ENCODE peak calls at places on chromosomes 5 and 9, in five cellular contexts. One of them, this sample, is unnamed. For H3K4me1 and H3K36me3, the result is how much of the 10 kb centered on the place peaks cover.

GRCh38 chr9:109894921-109895758 is 115.1 kb downstream of the PALM2AKAP2 start:
- DNase-seq in hepatocyte: no peak
- DNase-seq in neural progenitor cell: no peak
- DNase-seq in PC-3: peak
- DNase-seq in SK-N-SH: no peak
- DNase-seq in this sample: peak

GRCh38 chr5:74361406-74362358 is 278.8 kb downstream of the ENC1 start:
- DNase-seq in SK-N-SH: no peak
- DNase-seq in PC-3: peak
- DNase-seq in hepatocyte: peak
- DNase-seq in neural progenitor cell: no peak
- DNase-seq in this sample: no peak

GRCh38 chr5:143197260-143197656 is 206.2 kb downstream of the NR3C1 start:
- DNase-seq in PC-3: no peak
- DNase-seq in SK-N-SH: no peak
- DNase-seq in neural progenitor cell: no peak
- DNase-seq in hepatocyte: no peak
- DNase-seq in this sample: peak

GRCh38 chr5:113263545-113263944 is 171.2 kb downstream of the TSSK1B start:
- DNase-seq in SK-N-SH: no peak
- DNase-seq in PC-3: no peak
- DNase-seq in hepatocyte: no peak
- DNase-seq in neural progenitor cell: no peak
- DNase-seq in this sample: no peak

GRCh38 chr9:32738501-32739172 is 44.7 kb upstream of the TMEM215 start:
- DNase-seq in PC-3: peak
- DNase-seq in SK-N-SH: no peak
- DNase-seq in neural progenitor cell: no peak
- DNase-seq in hepatocyte: no peak
- DNase-seq in this sample: peak

GRCh38 chr9:91298304-91298703 is 63.4 kb downstream of the AUH start:
- DNase-seq in SK-N-SH: no peak
- DNase-seq in hepatocyte: no peak
- DNase-seq in PC-3: no peak
- DNase-seq in neural progenitor cell: no peak
- DNase-seq in this sample: peak

GRCh38 chr5:151098185-151098813 is 17.5 kb upstream of the TNIP1 start:
- DNase-seq in neural progenitor cell: no peak
- DNase-seq in SK-N-SH: no peak
- DNase-seq in PC-3: no peak
- DNase-seq in hepatocyte: no peak
- DNase-seq in this sample: no peak

GRCh38 chr9:106963684-106964083 is 100.7 kb downstream of the ZNF462 start:
- DNase-seq in hepatocyte: no peak
- DNase-seq in SK-N-SH: no peak
- DNase-seq in neural progenitor cell: no peak
- DNase-seq in PC-3: no peak
- DNase-seq in this sample: no peak

GRCh38 chr9:30197954-30198353 is 2186.5 kb upstream of the ACO1 start:
- DNase-seq in SK-N-SH: no peak
- DNase-seq in hepatocyte: peak
- DNase-seq in PC-3: peak
- DNase-seq in neural progenitor cell: peak
- DNase-seq in this sample: no peak

GRCh38 chr5:154273028-154273617 is 82.6 kb downstream of the GALNT10 start:
- DNase-seq in hepatocyte: peak
- DNase-seq in neural progenitor cell: no peak
- DNase-seq in PC-3: no peak
- DNase-seq in SK-N-SH: no peak
- DNase-seq in this sample: no peak

GRCh38 chr5:65127181-65127901 is 354.4 kb downstream of the ADAMTS6 start:
- DNase-seq in SK-N-SH: no peak
- DNase-seq in PC-3: no peak
- DNase-seq in hepatocyte: no peak
- DNase-seq in neural progenitor cell: no peak
- DNase-seq in this sample: peak

GRCh38 chr5:141517321-141517720 is 28.4 kb downstream of the PCDHGC5 start:
- DNase-seq in hepatocyte: no peak
- DNase-seq in PC-3: no peak
- DNase-seq in SK-N-SH: no peak
- DNase-seq in neural progenitor cell: no peak
- DNase-seq in this sample: no peak
- H3K4me1 ChIP-seq in hepatocyte: under half
- H3K4me1 ChIP-seq in PC-3: under half
- H3K4me1 ChIP-seq in SK-N-SH: half or more
- H3K4me1 ChIP-seq in neural progenitor cell: under half
- H3K4me1 ChIP-seq in this sample: half or more

GRCh38 chr9:124537926-124538325 is 30.7 kb upstream of the NR5A1 start:
- DNase-seq in SK-N-SH: no peak
- DNase-seq in neural progenitor cell: no peak
- DNase-seq in hepatocyte: no peak
- DNase-seq in PC-3: no peak
- DNase-seq in this sample: no peak
- H3K36me3 ChIP-seq in SK-N-SH: under half
- H3K36me3 ChIP-seq in neural progenitor cell: under half
- H3K36me3 ChIP-seq in hepatocyte: under half
- H3K36me3 ChIP-seq in PC-3: under half
- H3K36me3 ChIP-seq in this sample: under half

GRCh38 chr9:93501406-93501805 is 48.0 kb upstream of the FAM120AOS start:
- DNase-seq in PC-3: no peak
- DNase-seq in neural progenitor cell: no peak
- DNase-seq in SK-N-SH: no peak
- DNase-seq in hepatocyte: no peak
- DNase-seq in this sample: peak
- TF ChIP-seq EZH2phosphoT487 in PC-3: no peak
- TF ChIP-seq EZH2phosphoT487 in neural progenitor cell: no peak
- TF ChIP-seq EZH2phosphoT487 in SK-N-SH: no peak
- TF ChIP-seq EZH2phosphoT487 in hepatocyte: no peak
- TF ChIP-seq EZH2phosphoT487 in this sample: no peak

GRCh38 chr5:10456583-10457562 is 15.2 kb downstream of the ROPN1L start:
- DNase-seq in SK-N-SH: no peak
- DNase-seq in neural progenitor cell: no peak
- DNase-seq in hepatocyte: no peak
- DNase-seq in PC-3: peak
- DNase-seq in this sample: peak
- H3K4me1 ChIP-seq in SK-N-SH: under half
- H3K4me1 ChIP-seq in neural progenitor cell: under half
- H3K4me1 ChIP-seq in hepatocyte: under half
- H3K4me1 ChIP-seq in PC-3: half or more
- H3K4me1 ChIP-seq in this sample: half or more

GRCh38 chr9:98078895-98079294 is 22.4 kb downstream of the NANS start:
- DNase-seq in PC-3: no peak
- DNase-seq in SK-N-SH: no peak
- DNase-seq in neural progenitor cell: no peak
- DNase-seq in hepatocyte: no peak
- DNase-seq in this sample: no peak
- H3K36me3 ChIP-seq in PC-3: under half
- H3K36me3 ChIP-seq in SK-N-SH: under half
- H3K36me3 ChIP-seq in neural progenitor cell: under half
- H3K36me3 ChIP-seq in hepatocyte: under half
- H3K36me3 ChIP-seq in this sample: under half

DNA sequence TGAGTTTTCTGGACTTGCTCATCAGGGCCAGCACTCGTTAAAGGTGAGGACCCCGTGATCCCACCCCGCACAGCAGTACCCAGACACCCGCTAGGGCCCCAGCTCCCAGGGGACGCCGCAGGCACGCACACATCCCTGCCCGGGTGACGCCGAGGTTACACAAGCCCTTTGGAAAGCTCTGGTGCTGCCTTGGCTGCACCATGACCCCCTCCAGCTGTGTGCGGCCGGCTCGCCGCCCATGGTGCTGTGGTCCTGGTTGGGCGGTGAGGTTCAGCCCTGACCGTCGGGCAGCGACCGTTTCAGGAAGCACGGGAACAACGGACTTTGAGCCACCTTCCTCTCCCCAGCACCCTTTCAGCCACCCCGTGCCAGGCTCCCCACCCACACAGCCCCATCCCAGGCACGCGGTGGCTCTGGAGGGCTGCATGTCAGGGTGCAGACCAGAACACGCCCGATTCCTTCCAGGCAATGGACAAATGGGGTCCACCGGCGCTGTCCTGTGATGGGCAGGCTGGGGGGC is 7.5 kb upstream of the SLC12A7 start:
- DNase-seq in SK-N-SH: no peak
- DNase-seq in neural progenitor cell: no peak
- DNase-seq in hepatocyte: no peak
- DNase-seq in PC-3: no peak
- DNase-seq in this sample: no peak
- TF ChIP-seq EZH2phosphoT487 in SK-N-SH: no peak
- TF ChIP-seq EZH2phosphoT487 in neural progenitor cell: no peak
- TF ChIP-seq EZH2phosphoT487 in hepatocyte: no peak
- TF ChIP-seq EZH2phosphoT487 in PC-3: no peak
- TF ChIP-seq EZH2phosphoT487 in this sample: no peak

DNA sequence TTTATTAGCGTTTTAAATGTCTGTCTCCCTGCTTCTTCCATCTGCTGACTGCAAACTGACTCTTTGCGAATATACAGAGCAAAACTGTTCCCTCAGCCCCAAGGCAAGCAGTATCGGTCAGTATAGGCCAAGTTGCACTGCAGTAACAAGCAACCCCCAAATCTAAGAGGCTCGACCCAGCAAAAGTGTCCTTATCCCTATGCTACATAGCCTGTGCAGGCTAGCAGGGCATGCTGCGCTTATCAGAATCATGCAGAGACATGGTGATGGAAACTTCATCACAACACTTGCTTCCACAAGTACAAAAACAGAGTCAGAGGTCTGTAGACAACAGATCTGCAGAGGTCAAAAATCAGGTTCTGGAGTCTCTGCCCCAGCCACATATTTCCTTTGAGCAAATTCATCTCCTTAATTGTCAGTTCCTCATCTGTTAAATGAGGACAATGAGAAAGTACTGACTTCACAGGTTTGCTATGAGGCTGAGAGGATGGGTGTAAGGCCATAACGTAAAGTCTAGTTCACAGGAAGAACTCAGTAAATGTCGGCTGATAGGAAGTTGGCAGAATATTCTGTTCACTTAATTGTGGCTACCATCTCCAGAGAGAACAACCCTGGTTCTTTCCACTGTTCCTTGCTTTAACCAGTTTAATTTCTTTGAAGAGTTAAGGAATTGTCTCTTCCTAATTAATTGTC is 9.6 kb upstream of the IL17B start:
- DNase-seq in SK-N-SH: no peak
- DNase-seq in neural progenitor cell: no peak
- DNase-seq in PC-3: no peak
- DNase-seq in hepatocyte: no peak
- DNase-seq in this sample: no peak
- H3K4me1 ChIP-seq in SK-N-SH: under half
- H3K4me1 ChIP-seq in neural progenitor cell: under half
- H3K4me1 ChIP-seq in PC-3: under half
- H3K4me1 ChIP-seq in hepatocyte: under half
- H3K4me1 ChIP-seq in this sample: under half

DNA sequence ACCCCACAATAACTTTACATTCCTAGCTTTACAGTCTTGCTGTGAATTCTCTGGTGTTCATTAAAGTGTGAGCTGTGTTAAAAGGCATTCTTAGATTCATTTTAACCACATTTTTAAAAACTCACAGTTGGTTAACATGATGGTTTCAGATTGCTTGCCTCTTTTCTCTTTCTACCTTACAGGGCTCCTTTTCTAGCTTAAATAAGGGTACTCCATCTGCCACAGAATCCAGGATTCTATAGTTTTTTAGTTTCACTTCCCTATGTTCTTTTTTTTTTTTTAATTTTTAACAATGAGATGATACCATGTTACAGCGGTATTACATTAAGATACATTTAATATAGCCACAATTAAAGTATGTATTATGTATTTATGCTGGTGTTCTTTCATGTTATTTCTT is 3.9 kb upstream of the FBXO4 start:
- DNase-seq in neural progenitor cell: no peak
- DNase-seq in hepatocyte: no peak
- DNase-seq in SK-N-SH: no peak
- DNase-seq in PC-3: no peak
- DNase-seq in this sample: no peak
- H3K36me3 ChIP-seq in neural progenitor cell: under half
- H3K36me3 ChIP-seq in hepatocyte: under half
- H3K36me3 ChIP-seq in SK-N-SH: under half
- H3K36me3 ChIP-seq in PC-3: under half
- H3K36me3 ChIP-seq in this sample: under half

GRCh38 chr5:134577022-134577795 is 51.7 kb downstream of the JADE2 start:
- DNase-seq in hepatocyte: peak
- DNase-seq in PC-3: peak
- DNase-seq in SK-N-SH: peak
- DNase-seq in neural progenitor cell: no peak
- DNase-seq in this sample: peak
- TF ChIP-seq EZH2phosphoT487 in hepatocyte: no peak
- TF ChIP-seq EZH2phosphoT487 in PC-3: no peak
- TF ChIP-seq EZH2phosphoT487 in SK-N-SH: no peak
- TF ChIP-seq EZH2phosphoT487 in neural progenitor cell: no peak
- TF ChIP-seq EZH2phosphoT487 in this sample: no peak

GRCh38 chr9:132240860-132241482 is 79.1 kb downstream of the NTNG2 start:
- DNase-seq in neural progenitor cell: peak
- DNase-seq in SK-N-SH: peak
- DNase-seq in hepatocyte: peak
- DNase-seq in PC-3: peak
- DNase-seq in this sample: peak

GRCh38 chr9:132242621-132243155 is 80.8 kb downstream of the NTNG2 start:
- DNase-seq in SK-N-SH: no peak
- DNase-seq in neural progenitor cell: peak
- DNase-seq in PC-3: no peak
- DNase-seq in hepatocyte: no peak
- DNase-seq in this sample: no peak

GRCh38 chr9:132243156-132244074 is 81.6 kb downstream of the NTNG2 start:
- DNase-seq in PC-3: peak
- DNase-seq in SK-N-SH: no peak
- DNase-seq in neural progenitor cell: no peak
- DNase-seq in hepatocyte: no peak
- DNase-seq in this sample: peak

GRCh38 chr9:132241483-132241839 is 79.6 kb downstream of the NTNG2 start:
- DNase-seq in PC-3: no peak
- DNase-seq in neural progenitor cell: no peak
- DNase-seq in hepatocyte: no peak
- DNase-seq in SK-N-SH: no peak
- DNase-seq in this sample: no peak

GRCh38 chr9:132241840-132242620 is 80.2 kb downstream of the NTNG2 start:
- DNase-seq in PC-3: no peak
- DNase-seq in hepatocyte: peak
- DNase-seq in SK-N-SH: peak
- DNase-seq in neural progenitor cell: peak
- DNase-seq in this sample: no peak
- H3K4me1 ChIP-seq in PC-3: under half
- H3K4me1 ChIP-seq in hepatocyte: under half
- H3K4me1 ChIP-seq in SK-N-SH: under half
- H3K4me1 ChIP-seq in neural progenitor cell: under half
- H3K4me1 ChIP-seq in this sample: under half

This sample was measured in GM23248.